ENCODE peak calls at places on chromosome 10, in seven cellular contexts. U is PC-3; B is H9; V is A549; Q is sigmoid colon; W is IMR-90; P is CD8-positive, alpha-beta T cell. J is an unnamed sample. For H3K4me1, the result is how much of the 10 kb centered on the place peaks cover.

GRCh38 chr10:75137533-75138438 is 26.3 kb downstream of the SAMD8 start:
- DNase-seq in Q (no peak), V (peak), U (peak), P (no peak), B (no peak), W (peak), J (no peak)

GRCh38 chr10:2798340-2798739 is 269.0 kb upstream of the PFKP start:
- DNase-seq in V (no peak), P (no peak), W (no peak), U (no peak), B (peak), Q (no peak), J (no peak)

GRCh38 chr10:74651565-74651964 is 174.8 kb upstream of the KAT6B start:
- DNase-seq in P (no peak), W (no peak), U (no peak), V (no peak), B (no peak), Q (no peak), J (no peak)

GRCh38 chr10:43965033-43965917 is 316.6 kb upstream of the ZNF32 start:
- DNase-seq in Q (no peak), P (no peak), B (no peak), U (no peak), V (no peak), W (peak), J (no peak)

GRCh38 chr10:62306663-62307062 is 38.0 kb upstream of the RTKN2 start:
- DNase-seq in P (no peak), B (no peak), W (no peak), V (no peak), U (no peak), Q (no peak), J (no peak)

GRCh38 chr10:127524869-127525268 is 24.2 kb upstream of the NPS start:
- DNase-seq in Q (no peak), B (no peak), P (no peak), V (peak), U (peak), W (no peak), J (no peak)

GRCh38 chr10:8037199-8037801 is 17.2 kb upstream of the GATA3 start:
- DNase-seq in V (no peak), B (no peak), W (no peak), Q (no peak), U (no peak), P (no peak), J (no peak)

GRCh38 chr10:34687434-34688205 is 127.5 kb downstream of the PARD3 start:
- DNase-seq in U (no peak), V (peak), P (no peak), B (no peak), Q (no peak), W (peak), J (no peak)

GRCh38 chr10:11885437-11886137 is 62.4 kb downstream of the PROSER2 start:
- DNase-seq in B (no peak), W (no peak), V (no peak), Q (no peak), U (no peak), P (no peak), J (no peak)

GRCh38 chr10:106711313-106711906 is 453.1 kb downstream of the SORCS1 start:
- DNase-seq in U (peak), P (no peak), B (peak), Q (no peak), W (no peak), V (peak), J (peak)

GRCh38 chr10:5976689-5977470 is 463 bp downstream of the IL15RA start:
- DNase-seq in P (peak), W (peak), V (peak), U (peak), B (peak), Q (peak), J (peak)

GRCh38 chr10:63227207-63227895 is 94.2 kb downstream of the NRBF2 start:
- DNase-seq in B (no peak), Q (no peak), W (no peak), V (no peak), P (no peak), U (peak), J (no peak)

GRCh38 chr10:37865264-37865663 is 7.9 kb upstream of the ZNF248 start:
- DNase-seq in U (no peak), B (no peak), W (peak), Q (no peak), V (no peak), P (no peak), J (no peak)

GRCh38 chr10:118594392-118595063 is 920 bp downstream of the PRLHR start:
- DNase-seq in B (peak), W (peak), U (no peak), Q (no peak), V (peak), P (peak), J (peak)

GRCh38 chr10:2791774-2792443 is 275.4 kb upstream of the PFKP start:
- DNase-seq in P (no peak), Q (no peak), V (no peak), B (no peak), U (no peak), W (no peak), J (no peak)

GRCh38 chr10:99958287-99958686 is 51.5 kb downstream of the DNMBP start:
- DNase-seq in W (peak), B (no peak), U (no peak), P (no peak), Q (no peak), V (no peak), J (no peak)

GRCh38 chr10:30182191-30183075 is 123.0 kb upstream of the JCAD start:
- DNase-seq in B (no peak), W (peak), V (peak), U (peak), Q (no peak), P (no peak), J (no peak)

GRCh38 chr10:9814285-9814866 is 1203.3 kb upstream of the CELF2 start:
- DNase-seq in P (no peak), Q (no peak), W (peak), U (no peak), B (no peak), V (no peak), J (no peak)

GRCh38 chr10:71998840-71999194 is 34.6 kb downstream of the CHST3 start:
- DNase-seq in Q (peak), W (peak), V (peak), B (peak), U (peak), P (no peak), J (no peak)

GRCh38 chr10:120963053-120963533 is 111.9 kb downstream of the WDR11 start:
- DNase-seq in U (no peak), B (peak), Q (no peak), P (no peak), V (no peak), W (no peak), J (no peak)

GRCh38 chr10:46546591-46547330 is 9.7 kb downstream of the GPRIN2 start:
- DNase-seq in Q (peak), B (peak), U (peak), W (no peak), V (no peak), P (no peak), J (peak)

GRCh38 chr10:68684413-68684812 is 36.6 kb upstream of the CCAR1 start:
- DNase-seq in P (no peak), W (no peak), B (no peak), V (no peak), Q (no peak), U (no peak), J (no peak)

GRCh38 chr10:131814567-131815290 is 86.1 kb upstream of the PPP2R2D start:
- DNase-seq in U (no peak), V (no peak), W (no peak), Q (no peak), P (no peak), B (peak), J (no peak)

GRCh38 chr10:117189557-117189956 is 7.7 kb upstream of the KCNK18 start:
- DNase-seq in V (no peak), P (no peak), U (no peak), B (no peak), Q (peak), W (no peak), J (no peak)

GRCh38 chr10:69213601-69214311 is 6.4 kb upstream of the HKDC1 start:
- DNase-seq in U (no peak), P (no peak), V (no peak), W (no peak), Q (no peak), B (no peak), J (no peak)

GRCh38 chr10:92689663-92690210 is at the start of gene HHEX:
- DNase-seq in W (peak), Q (peak), V (peak), U (peak), P (no peak), B (peak), J (peak)

GRCh38 chr10:110822065-110822707 is 49.5 kb upstream of the PDCD4 start:
- DNase-seq in U (no peak), Q (peak), V (no peak), B (no peak), W (no peak), P (no peak), J (no peak)

GRCh38 chr10:118581340-118581739 is 14.1 kb downstream of the PRLHR start:
- DNase-seq in W (no peak), P (no peak), U (no peak), B (no peak), V (no peak), Q (no peak), J (no peak)

GRCh38 chr10:77504870-77505257 is 132.7 kb downstream of the KCNMA1 start:
- DNase-seq in Q (no peak), P (no peak), B (no peak), U (peak), V (peak), W (peak), J (no peak)
- TF ChIP-seq CTCF in Q (no peak), P (no peak), B (peak), U (peak), V (peak), W (no peak), J (no peak)

GRCh38 chr10:123289432-123289831 is 135.2 kb downstream of the BUB3 start:
- DNase-seq in Q (no peak), W (no peak), V (no peak), P (no peak), B (no peak), U (no peak), J (no peak)

GRCh38 chr10:123284022-123284421 is 129.8 kb downstream of the BUB3 start:
- DNase-seq in B (no peak), Q (no peak), U (peak), W (no peak), P (no peak), V (peak), J (no peak)

DNA sequence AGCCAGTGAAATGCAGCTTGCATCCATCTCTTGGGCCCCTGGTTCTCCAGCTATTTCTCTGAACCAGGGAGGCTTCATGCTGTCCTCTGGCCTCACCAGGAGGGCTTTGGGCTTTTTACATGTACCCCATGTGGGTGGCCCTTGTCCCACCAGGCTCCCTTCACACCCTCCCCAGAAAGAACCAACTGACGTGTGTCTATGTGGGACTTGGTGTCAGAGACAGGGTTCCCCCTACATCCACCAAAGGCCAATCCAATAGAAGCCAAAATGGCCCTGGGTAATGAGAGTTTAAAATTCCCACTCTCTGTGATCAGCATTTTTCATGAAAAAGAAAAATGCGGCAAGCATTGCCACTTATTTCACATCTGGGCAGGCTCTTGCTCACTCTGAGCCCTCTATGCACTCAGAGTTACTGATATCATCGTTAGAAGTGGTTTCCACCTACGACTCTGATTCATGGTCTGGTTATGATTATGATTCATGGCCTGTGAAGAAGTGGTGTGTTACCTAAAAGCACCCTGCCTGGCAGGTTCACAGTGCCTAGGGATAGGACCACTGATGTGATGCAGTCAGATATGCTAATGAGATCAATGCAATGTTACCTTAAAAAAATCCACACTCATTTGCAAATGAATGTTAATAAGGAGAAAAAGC is 133.5 kb downstream of the BUB3 start:
- DNase-seq in B (no peak), P (no peak), V (peak), W (peak), Q (no peak), U (peak), J (no peak)
- H3K27ac ChIP-seq in B (no peak), P (no peak), V (peak), W (no peak), Q (no peak), U (no peak), J (no peak)

DNA sequence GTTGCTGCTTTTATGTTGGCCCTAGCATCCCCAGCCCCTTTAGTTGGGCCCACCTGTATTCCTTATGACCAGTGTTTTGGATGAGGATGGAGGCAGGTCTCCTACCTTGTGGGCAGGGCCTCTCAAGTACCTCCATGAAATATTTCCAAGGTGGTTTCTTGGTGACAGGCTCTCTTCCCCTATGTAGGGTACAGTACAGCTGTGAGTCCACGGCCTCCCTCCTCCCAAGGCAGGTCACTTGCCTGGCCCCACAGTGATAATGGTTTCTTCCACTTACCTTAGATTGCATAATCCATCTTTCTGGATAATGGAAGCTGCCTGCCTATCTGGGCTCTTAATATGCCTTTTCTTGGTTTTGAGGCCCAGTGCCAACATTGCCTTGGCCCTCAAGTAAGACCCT is 110.4 kb downstream of the NT5C2 start:
- DNase-seq in B (no peak), U (no peak), V (no peak), P (no peak), Q (no peak), W (no peak), J (no peak)
- H3K4me1 ChIP-seq in B (under half), U (under half), V (under half), P (under half), Q (under half), W (under half), J (under half)

GRCh38 chr10:91090761-91091529 is 129.5 kb upstream of the PCGF5 start:
- DNase-seq in P (no peak), V (peak), B (no peak), Q (no peak), W (no peak), U (no peak), J (no peak)
- TF ChIP-seq CTCF in P (no peak), V (no peak), B (no peak), Q (no peak), W (peak), U (peak), J (no peak)

DNA sequence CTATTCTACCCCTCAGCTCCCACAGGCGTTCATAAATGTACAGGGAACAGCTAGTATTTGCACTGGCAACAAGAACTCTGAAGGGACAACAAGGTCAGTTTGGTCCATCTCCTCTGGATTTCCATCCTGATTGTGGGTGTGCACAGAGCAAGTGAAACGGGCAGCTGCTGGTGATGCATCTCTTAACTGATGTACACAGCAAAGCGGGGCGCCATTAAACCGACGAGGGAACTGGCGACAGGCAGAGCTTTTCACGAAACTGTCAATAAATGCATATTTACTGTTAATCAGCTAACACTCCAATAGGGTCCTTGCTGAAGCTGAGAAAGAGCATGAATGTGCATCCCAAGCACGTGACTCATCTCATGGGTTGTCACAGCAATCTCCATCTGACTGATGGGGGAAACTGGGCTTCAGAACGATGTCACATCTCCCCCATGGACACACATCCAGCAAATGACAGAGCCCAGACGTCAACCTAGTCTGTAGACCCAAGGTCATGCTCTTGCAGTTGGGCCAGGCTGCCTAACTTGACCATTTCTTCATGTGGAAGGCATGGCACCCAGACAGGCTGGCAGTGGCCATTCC is 54.2 kb downstream of the FAM53B start:
- DNase-seq in U (no peak), B (no peak), V (no peak), W (peak), P (no peak), Q (no peak), J (no peak)
- H3K27ac ChIP-seq in U (no peak), B (no peak), V (no peak), W (no peak), P (no peak), Q (no peak), J (no peak)

GRCh38 chr10:80433134-80433533 is 21.0 kb upstream of the TSPAN14 start:
- DNase-seq in V (no peak), Q (no peak), U (no peak), B (no peak), W (no peak), P (no peak), J (no peak)
- H3K4me1 ChIP-seq in V (under half), Q (under half), U (under half), B (under half), W (under half), P (under half), J (under half)

GRCh38 chr10:76779163-76779820 is 858.3 kb downstream of the KCNMA1 start:
- DNase-seq in W (peak), B (peak), V (no peak), P (no peak), Q (no peak), U (peak), J (no peak)
- TF ChIP-seq CTCF in W (peak), B (peak), V (no peak), P (no peak), Q (peak), U (peak), J (no peak)

DNA sequence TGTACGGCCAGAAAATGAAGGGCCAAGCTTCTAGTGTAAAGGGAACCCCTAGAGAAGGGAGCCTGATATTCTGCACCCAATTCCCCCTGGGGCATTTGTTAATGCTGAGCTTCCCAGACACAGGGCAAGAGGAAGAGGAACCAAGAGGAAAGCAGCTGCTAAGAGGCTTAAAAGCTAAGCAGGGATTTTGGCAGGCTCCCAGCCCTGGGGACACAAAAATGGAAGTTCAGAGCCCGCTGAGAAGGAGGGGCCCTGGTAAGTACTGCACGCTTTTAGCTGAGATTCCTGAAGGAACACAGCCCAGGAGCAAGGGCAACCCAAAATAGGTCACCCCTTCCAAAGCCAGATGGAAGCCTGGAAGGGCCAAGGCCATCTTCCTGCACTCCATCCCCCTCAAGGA is 387.3 kb upstream of the MGMT start:
- DNase-seq in Q (no peak), P (no peak), V (no peak), W (no peak), U (no peak), B (no peak), J (no peak)
- H3K27ac ChIP-seq in Q (no peak), P (no peak), V (no peak), W (no peak), U (no peak), B (no peak), J (no peak)

DNA sequence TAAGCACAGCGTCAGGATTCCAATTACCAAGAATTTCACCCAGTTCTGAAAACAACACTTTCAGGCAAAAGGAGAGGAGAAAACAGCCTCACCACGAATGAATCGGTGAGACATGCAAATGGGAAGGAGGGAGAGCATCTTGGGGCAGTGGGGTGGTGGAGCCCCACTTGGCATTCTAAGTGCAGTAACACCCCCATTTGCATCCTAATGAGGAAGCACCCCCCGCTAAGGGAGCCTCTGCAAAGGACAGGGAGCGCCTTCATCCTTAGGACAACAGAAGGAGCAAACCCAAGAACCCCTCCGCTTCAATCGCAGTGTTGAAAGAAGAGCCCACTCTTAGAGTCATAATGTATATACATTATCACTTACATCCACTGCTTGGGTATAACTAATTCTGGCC is 46.8 kb downstream of the NRAP start:
- DNase-seq in V (no peak), U (no peak), P (no peak), Q (no peak), W (no peak), B (no peak), J (no peak)
- H3K4me1 ChIP-seq in V (under half), U (under half), P (under half), Q (under half), W (under half), B (under half), J (under half)